ENCODE peak calls at places on chromosome 13, in five cellular contexts. K is psoas muscle, X is progenitor cell of endocrine pancreas, B is AG04450, A is neural crest cell. V is an unnamed sample.

GRCh38 chr13:43157796-43158195 is 134.4 kb downstream of the DNAJC15 start:
- DNase-seq in A (no peak), K (no peak), X (no peak), B (no peak), V (no peak)

GRCh38 chr13:21338156-21338555 is 120.9 kb downstream of the ZDHHC20 start:
- DNase-seq in A (no peak), B (no peak), K (no peak), X (no peak), V (no peak)

GRCh38 chr13:52377898-52378297 is 28.1 kb downstream of the THSD1 start:
- DNase-seq in A (no peak), X (no peak), K (no peak), B (no peak), V (no peak)

GRCh38 chr13:79212064-79212619 is 193.9 kb downstream of the RBM26 start:
- DNase-seq in B (no peak), X (no peak), A (no peak), K (no peak), V (no peak)

GRCh38 chr13:112186091-112186490 is 119.1 kb downstream of the SOX1 start:
- DNase-seq in A (no peak), K (no peak), B (no peak), X (no peak), V (no peak)

GRCh38 chr13:111853766-111854165 is 213.2 kb upstream of the SOX1 start:
- DNase-seq in B (no peak), X (no peak), K (no peak), A (no peak), V (no peak)

GRCh38 chr13:107466326-107466725 is 749.0 kb downstream of the LIG4 start:
- DNase-seq in B (no peak), X (no peak), K (no peak), A (no peak), V (no peak)

GRCh38 chr13:33303885-33304284 is 18.3 kb upstream of the STARD13 start:
- DNase-seq in K (no peak), X (no peak), A (no peak), B (no peak), V (no peak)

GRCh38 chr13:89869312-89869711 is 1478.2 kb upstream of the MIR17HG start:
- DNase-seq in B (no peak), X (no peak), A (no peak), K (no peak), V (no peak)

GRCh38 chr13:99425485-99426341 is 75.6 kb upstream of the TM9SF2 start:
- DNase-seq in A (no peak), K (no peak), B (no peak), X (no peak), V (no peak)

GRCh38 chr13:43196171-43196611 is 172.8 kb downstream of the DNAJC15 start:
- DNase-seq in X (no peak), A (no peak), B (no peak), K (peak), V (no peak)

GRCh38 chr13:20425819-20426219 is 99.8 kb downstream of the CRYL1 start:
- DNase-seq in K (no peak), X (no peak), A (no peak), B (no peak), V (no peak)

GRCh38 chr13:37216340-37216739 is 110.9 kb upstream of the CSNK1A1L start:
- DNase-seq in K (no peak), B (no peak), X (no peak), A (no peak), V (no peak)

GRCh38 chr13:30998548-30999140 is 66.2 kb downstream of the TEX26 start:
- DNase-seq in X (no peak), K (no peak), A (no peak), B (peak), V (no peak)

GRCh38 chr13:98676239-98676638 is 76.2 kb downstream of the SLC15A1 start:
- DNase-seq in K (no peak), A (no peak), B (no peak), X (no peak), V (no peak)

GRCh38 chr13:28137556-28137955 is 789 bp upstream of the PAN3 start:
- DNase-seq in X (no peak), A (no peak), K (no peak), B (no peak), V (no peak)

GRCh38 chr13:107329991-107330390 is 762.1 kb upstream of the ARGLU1 start:
- DNase-seq in X (no peak), B (no peak), A (no peak), K (no peak), V (no peak)

GRCh38 chr13:96780105-96780504 is 214.2 kb downstream of the OXGR1 start:
- DNase-seq in X (no peak), B (no peak), A (no peak), K (no peak), V (no peak)

GRCh38 chr13:44197791-44198770 is 175.5 kb upstream of the SERP2 start:
- DNase-seq in B (no peak), K (no peak), A (no peak), X (no peak), V (no peak)

GRCh38 chr13:113211774-113212173 is 2.4 kb downstream of the CUL4A start:
- DNase-seq in K (no peak), X (no peak), B (no peak), A (peak), V (peak)

GRCh38 chr13:28467034-28467433 is 27.9 kb downstream of the FLT1 start:
- DNase-seq in X (no peak), K (no peak), A (no peak), B (no peak), V (no peak)

GRCh38 chr13:111031531-111031961 is 83.6 kb upstream of the ARHGEF7 start:
- DNase-seq in X (no peak), K (peak), A (no peak), B (no peak), V (no peak)

GRCh38 chr13:89695343-89696257 is 1651.9 kb upstream of the MIR17HG start:
- DNase-seq in A (peak), X (peak), K (no peak), B (peak), V (peak)

GRCh38 chr13:87792878-87793277 is 121.7 kb downstream of the SLITRK5 start:
- DNase-seq in A (no peak), B (no peak), K (no peak), X (no peak), V (no peak)

GRCh38 chr13:26011996-26012688 is 39.7 kb downstream of the SHISA2 start:
- DNase-seq in B (no peak), A (no peak), K (no peak), X (no peak), V (no peak)

GRCh38 chr13:45500492-45501174 is 35.9 kb downstream of the COG3 start:
- DNase-seq in A (no peak), B (peak), K (no peak), X (no peak), V (no peak)

GRCh38 chr13:98681017-98681416 is 71.5 kb downstream of the SLC15A1 start:
- DNase-seq in X (no peak), K (no peak), A (no peak), B (no peak), V (no peak)

GRCh38 chr13:38664920-38665319 is 22.0 kb upstream of the FREM2 start:
- DNase-seq in X (no peak), K (no peak), A (no peak), B (no peak), V (no peak)

GRCh38 chr13:27076411-27076810 is 95.2 kb downstream of the USP12 start:
- DNase-seq in A (no peak), K (no peak), B (no peak), X (no peak), V (no peak)

GRCh38 chr13:60282708-60283107 is 114.3 kb upstream of the TDRD3 start:
- DNase-seq in X (no peak), K (no peak), B (no peak), A (no peak), V (no peak)

DNA sequence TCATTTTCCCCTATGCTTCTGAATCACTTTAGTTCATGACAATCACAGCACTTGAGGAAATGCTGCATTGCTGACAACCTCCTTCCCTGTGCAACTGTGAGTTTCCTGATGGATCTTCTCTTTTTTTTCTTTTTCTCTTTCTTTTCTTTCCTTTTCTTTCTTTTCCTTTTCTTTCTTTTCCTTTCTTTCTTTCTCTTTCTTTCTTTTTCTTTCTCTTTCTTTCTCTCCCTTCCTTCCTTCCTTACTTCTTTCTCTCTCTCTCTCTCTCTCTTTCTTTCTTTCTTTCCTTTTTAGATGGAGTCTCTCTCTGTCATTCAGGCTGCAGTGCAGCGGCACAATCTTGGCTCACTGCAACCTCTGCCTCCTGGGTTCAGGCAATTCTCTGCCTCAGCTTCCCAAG is 247.9 kb upstream of the HTR2A start:
- DNase-seq in B (no peak), X (no peak), A (no peak), K (no peak), V (no peak)
- TF ChIP-seq CTCF in B (no peak), X (no peak), A (no peak), K (no peak), V (no peak)

DNA sequence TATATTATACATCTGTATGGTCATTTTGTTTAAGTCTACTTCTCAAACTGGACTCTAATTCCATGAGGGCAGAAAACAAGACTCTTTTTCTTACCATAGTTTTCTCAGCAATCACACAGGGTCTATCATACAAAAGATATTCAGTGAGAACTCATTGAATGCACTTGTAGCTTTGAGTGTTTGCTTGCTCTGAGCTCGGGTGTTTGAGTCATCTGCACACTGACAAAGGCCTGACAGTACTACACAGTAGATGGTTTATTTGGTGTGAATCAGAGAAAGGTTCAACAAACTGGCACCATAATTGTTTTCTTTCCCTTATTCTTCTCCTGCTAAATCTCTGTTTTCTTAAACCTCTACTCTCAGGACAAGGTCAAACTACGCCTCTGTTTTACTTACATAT is 586.4 kb downstream of the LMO7 start:
- DNase-seq in A (no peak), K (no peak), B (no peak), X (no peak), V (no peak)
- TF ChIP-seq CTCF in A (no peak), K (no peak), B (no peak), X (no peak), V (no peak)

DNA sequence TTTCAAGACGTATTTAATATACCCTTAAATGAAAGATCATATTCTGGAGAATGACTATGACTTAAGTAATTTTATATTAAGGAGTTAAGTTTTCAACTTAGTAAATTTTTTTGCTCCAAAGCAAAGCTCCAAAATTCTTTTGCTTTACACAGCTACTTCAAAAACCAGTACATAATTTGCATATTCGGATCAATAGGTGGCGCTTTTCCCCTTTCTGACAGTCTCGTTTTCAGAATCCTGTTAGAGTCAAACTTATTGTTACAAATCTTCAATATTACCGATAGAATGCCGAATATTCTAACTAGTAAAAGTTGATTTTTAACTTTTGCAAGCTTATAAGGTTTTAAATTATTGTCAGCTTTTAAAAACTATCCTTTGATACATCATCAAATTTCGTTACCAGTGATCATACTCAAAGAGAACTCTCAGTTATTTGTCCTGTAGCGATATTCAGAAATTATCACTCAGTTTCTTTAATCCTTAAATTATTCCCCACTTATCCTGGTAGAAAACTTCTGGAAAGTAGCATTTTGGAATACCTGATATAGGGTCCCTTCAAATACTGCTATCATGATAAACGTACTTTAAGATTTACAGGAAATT is 852.7 kb upstream of the KLHL1 start:
- DNase-seq in B (no peak), X (no peak), A (peak), K (no peak), V (peak)
- TF ChIP-seq CTCF in B (peak), X (peak), A (peak), K (peak), V (peak)

GRCh38 chr13:22740264-22740663 is 440.5 kb upstream of the SGCG start:
- DNase-seq in B (no peak), A (no peak), K (no peak), X (no peak), V (peak)
- TF ChIP-seq CTCF in B (no peak), A (peak), K (no peak), X (peak), V (peak)

DNA sequence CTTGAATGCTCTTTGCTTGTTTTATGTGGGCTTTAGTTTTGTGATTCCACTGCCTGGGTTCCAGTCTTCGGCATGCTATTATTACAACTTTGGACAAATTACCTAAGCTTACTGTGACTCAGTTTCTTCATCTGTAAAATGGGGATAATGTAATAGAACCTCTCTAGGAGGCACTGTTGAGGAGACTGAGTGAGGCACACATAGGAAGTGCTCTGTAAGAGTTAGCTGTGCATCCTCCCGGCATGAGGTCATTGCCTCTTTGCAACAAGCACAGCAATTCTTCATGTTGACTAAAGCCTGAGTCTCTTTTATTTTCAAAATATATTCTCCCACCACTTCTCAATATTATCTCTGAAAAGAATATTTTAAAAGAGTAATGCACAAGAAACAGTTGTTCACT is 227.4 kb downstream of the DLEU7 start:
- DNase-seq in A (no peak), K (no peak), B (peak), X (no peak), V (no peak)
- TF ChIP-seq CTCF in A (no peak), K (no peak), B (no peak), X (no peak), V (no peak)

V was measured in endothelial cell.